ENCODE peak calls at places on chromosomes 12 and 14, in ten cellular contexts. V is dermis blood vessel endothelial cell; L is NCI-H1417 treated with DMSO at 0.1 percent for 48 hours; G is GM12865; Y is M059J; P is effector memory CD8-positive, alpha-beta T cell; U is glutamatergic neuron; F is stimulated activated CD8-positive, alpha-beta memory T cell treated with anti-CD3 and anti-CD28 coated beads, Interleukin-15, amount 100 ng/mL, for 4 hours; N is EH; M is HFFc6. K is an unnamed sample.

GRCh38 chr12:15772405-15773018 is 16.7 kb downstream of the EPS8 start:
- DNase-seq in N (peak; percentile 42), Y (peak; percentile 48), F (no peak), M (no peak), L (no peak), U (no peak), P (no peak), V (peak; percentile 41), G (peak; percentile 9), K (no peak)

GRCh38 chr14:41548666-41549065 is 58.0 kb upstream of the LRFN5 start:
- DNase-seq in M (no peak), G (no peak), N (no peak), L (no peak), U (no peak), P (no peak), Y (no peak), V (no peak), F (no peak), K (no peak)

GRCh38 chr12:11834104-11834812 is 184.8 kb downstream of the ETV6 start:
- DNase-seq in G (peak; percentile 42), N (peak; percentile 63), U (no peak), V (peak; percentile 24), M (peak; percentile 32), Y (peak; percentile 64), L (no peak), P (no peak), F (no peak), K (no peak)

GRCh38 chr14:75277000-75277795 is 1.4 kb upstream of the FOS start:
- DNase-seq in P (peak; percentile 77), U (peak; percentile 82), V (peak; percentile 94), Y (peak; percentile 91), G (peak; percentile 60), L (peak; percentile 38), F (no peak), M (peak; percentile 92), N (peak; percentile 93), K (peak; percentile 83)

GRCh38 chr12:22925593-22925992 is 300.6 kb downstream of the ETNK1 start:
- DNase-seq in U (no peak), M (no peak), G (no peak), P (no peak), N (no peak), V (no peak), Y (no peak), L (no peak), F (no peak), K (no peak)

GRCh38 chr12:113070117-113070906 is 13.8 kb downstream of the DTX1 start:
- DNase-seq in U (no peak), P (peak; percentile 22), G (peak; percentile 62), F (no peak), V (no peak), M (no peak), L (no peak), N (no peak), Y (peak; percentile 27), K (no peak)

GRCh38 chr14:94823556-94824341 is 53.8 kb upstream of the GSC start:
- DNase-seq in L (no peak), G (no peak), Y (peak; percentile 54), N (peak; percentile 3), F (no peak), M (no peak), V (no peak), U (no peak), P (no peak), K (no peak)

GRCh38 chr12:111451649-111452129 is 46.0 kb downstream of the SH2B3 start:
- DNase-seq in G (peak; percentile 67), N (peak; percentile 68), P (peak; percentile 50), L (peak; percentile 19), V (peak; percentile 76), Y (peak; percentile 55), M (peak; percentile 58), U (no peak), F (no peak), K (no peak)

GRCh38 chr12:15558915-15559528 is 230.2 kb downstream of the EPS8 start:
- DNase-seq in P (no peak), M (peak; percentile 86), U (no peak), L (no peak), F (no peak), N (peak; percentile 95), G (no peak), V (no peak), Y (peak; percentile 70), K (no peak)

GRCh38 chr12:56683-57346 is 9.8 kb upstream of the IQSEC3 start:
- DNase-seq in Y (no peak), M (no peak), L (no peak), U (no peak), V (no peak), G (no peak), N (no peak), P (no peak), F (no peak), K (no peak)

GRCh38 chr12:52813885-52814709 is at the start of gene KRT4:
- DNase-seq in M (peak; percentile 43), P (no peak), L (peak; percentile 34), N (peak; percentile 75), G (no peak), U (no peak), V (no peak), F (no peak), Y (peak; percentile 24), K (no peak)

GRCh38 chr12:31369712-31370521 is 44.0 kb upstream of the SINHCAF start:
- DNase-seq in N (peak; percentile 45), Y (no peak), M (no peak), V (peak; percentile 76), P (no peak), G (no peak), U (no peak), F (no peak), L (no peak), K (peak; percentile 29)

GRCh38 chr12:120181991-120182631 is 12.4 kb downstream of the GCN1 start:
- DNase-seq in N (peak; percentile 68), M (peak; percentile 40), Y (peak; percentile 93), G (no peak), F (no peak), V (no peak), U (no peak), P (no peak), L (no peak), K (peak; percentile 77)

GRCh38 chr12:80183939-80184338 is 84.6 kb downstream of the OTOGL start:
- DNase-seq in G (no peak), L (no peak), F (no peak), N (peak; percentile 85), Y (peak; percentile 74), V (no peak), P (no peak), U (no peak), M (peak; percentile 69), K (no peak)

GRCh38 chr12:13205809-13206559 is 9.5 kb downstream of the EMP1 start:
- DNase-seq in F (no peak), V (peak; percentile 97), U (no peak), Y (peak; percentile 99), N (peak; percentile 99), L (no peak), P (no peak), M (peak; percentile 97), G (no peak), K (no peak)

GRCh38 chr14:71659165-71659564 is 273.1 kb upstream of the RGS6 start:
- DNase-seq in L (no peak), U (no peak), G (no peak), M (no peak), V (peak; percentile 85), P (no peak), Y (peak; percentile 63), F (no peak), N (peak; percentile 41), K (no peak)

GRCh38 chr14:61322799-61323290 is 1.5 kb downstream of the PRKCH start:
- DNase-seq in V (peak; percentile 82), Y (no peak), M (no peak), F (no peak), G (peak; percentile 44), U (no peak), L (no peak), N (no peak), P (no peak), K (no peak)

GRCh38 chr14:71441142-71441541 is 491.1 kb upstream of the RGS6 start:
- DNase-seq in N (no peak), Y (no peak), U (no peak), M (no peak), L (no peak), G (no peak), V (no peak), F (no peak), P (no peak), K (no peak)

GRCh38 chr12:1533205-1533601 is 61.2 kb downstream of the FBXL14 start:
- DNase-seq in M (peak; percentile 55), F (no peak), L (no peak), N (peak; percentile 64), P (peak; percentile 35), Y (peak; percentile 72), U (no peak), V (no peak), G (peak; percentile 78), K (no peak)

GRCh38 chr12:59650594-59651229 is 54.9 kb downstream of the SLC16A7 start:
- DNase-seq in Y (peak; percentile 31), F (no peak), G (no peak), M (peak; percentile 9), U (no peak), N (no peak), P (no peak), L (no peak), V (peak; percentile 13), K (no peak)

GRCh38 chr14:98634043-98634820 is 637.8 kb downstream of the BCL11B start:
- DNase-seq in G (no peak), Y (no peak), U (no peak), N (no peak), P (no peak), F (no peak), V (no peak), L (peak; percentile 5), M (no peak), K (no peak)

GRCh38 chr12:87827638-87828264 is 201.4 kb downstream of the C12orf50 start:
- DNase-seq in M (no peak), L (no peak), V (peak; percentile 66), G (no peak), U (no peak), Y (peak; percentile 87), F (no peak), N (peak; percentile 6), P (no peak), K (no peak)

GRCh38 chr12:112901271-112901670 is 5.5 kb upstream of the OAS1 start:
- DNase-seq in G (no peak), N (no peak), P (no peak), L (no peak), V (peak; percentile 52), M (no peak), F (no peak), Y (peak; percentile 55), U (no peak), K (no peak)

GRCh38 chr14:104099096-104100041 is 13.9 kb downstream of the ASPG start:
- DNase-seq in Y (no peak), N (no peak), L (no peak), F (no peak), U (peak; percentile 16), V (no peak), G (no peak), P (no peak), M (no peak), K (no peak)

GRCh38 chr12:105204916-105205315 is 31.1 kb downstream of the APPL2 start:
- DNase-seq in L (no peak), V (peak; percentile 90), Y (peak; percentile 89), P (no peak), U (no peak), N (peak; percentile 87), M (peak; percentile 93), G (no peak), F (no peak), K (no peak)

GRCh38 chr14:101020971-101021370 is 117.4 kb upstream of the RTL1 start:
- DNase-seq in L (no peak), G (no peak), F (no peak), U (no peak), V (no peak), Y (no peak), P (no peak), M (no peak), N (no peak), K (peak; percentile 2)

GRCh38 chr14:53630336-53630735 is 326.3 kb downstream of the BMP4 start:
- DNase-seq in U (no peak), N (no peak), V (peak; percentile 61), F (no peak), G (no peak), Y (no peak), M (no peak), P (no peak), L (peak; percentile 100), K (no peak)

GRCh38 chr14:93207468-93208308 is 632 bp downstream of the UBR7 start:
- DNase-seq in U (peak; percentile 66), F (no peak), Y (peak; percentile 59), P (no peak), N (peak; percentile 70), L (peak; percentile 19), V (peak; percentile 74), G (peak; percentile 61), M (peak; percentile 40), K (no peak)

K was measured in gastrocnemius medialis.